ENCODE peak calls at places on chromosome 19, in five cellular contexts. Z is stomach, L is A549, F is ovary, K is sigmoid colon. O is an unnamed sample.

GRCh38 chr19:13398780-13399726 is 107.2 kb downstream of the CACNA1A start:
- DNase-seq in Z (no peak), L (peak; percentile 13), F (no peak), K (no peak), O (no peak)

GRCh38 chr19:6458695-6459355 is 767 bp downstream of the SLC25A23 start:
- DNase-seq in Z (peak; percentile 53), L (no peak), F (peak; percentile 13), K (no peak), O (peak; percentile 62)

GRCh38 chr19:3375221-3376088 is 9.1 kb downstream of the NFIC start:
- DNase-seq in Z (peak; percentile 82), L (no peak), F (peak; percentile 96), K (peak; percentile 96), O (peak; percentile 65)

GRCh38 chr19:35901854-35902661 is at the start of gene HCST:
- DNase-seq in Z (no peak), L (no peak), F (no peak), K (no peak), O (peak; percentile 30)

GRCh38 chr19:33281296-33281926 is 20.9 kb downstream of the CEBPA start:
- DNase-seq in Z (no peak), L (no peak), F (no peak), K (no peak), O (no peak)

GRCh38 chr19:16581145-16581970 is 9.1 kb upstream of the SLC35E1 start:
- DNase-seq in Z (no peak), L (no peak), F (no peak), K (no peak), O (no peak)

GRCh38 chr19:51327066-51327985 is 14.6 kb downstream of the VSIG10L start:
- DNase-seq in Z (peak; percentile 28), L (peak; percentile 88), F (no peak), K (no peak), O (peak; percentile 43)

GRCh38 chr19:5933391-5933998 is 19.4 kb downstream of the CAPS start:
- DNase-seq in Z (no peak), L (no peak), F (no peak), K (no peak), O (no peak)

GRCh38 chr19:16252459-16253205 is 54.9 kb downstream of the AP1M1 start:
- DNase-seq in Z (no peak), L (no peak), F (no peak), K (peak; percentile 78), O (peak; percentile 42)

GRCh38 chr19:53867225-53868090 is at the start of gene MYADM:
- DNase-seq in Z (peak; percentile 99), L (peak; percentile 99), F (peak; percentile 99), K (peak; percentile 100), O (peak; percentile 100)

GRCh38 chr19:56348289-56348877 is 33.7 kb upstream of the ZSCAN5A start:
- DNase-seq in Z (no peak), L (no peak), F (no peak), K (no peak), O (no peak)

GRCh38 chr19:2329528-2329927 is 1.0 kb downstream of the SPPL2B start:
- DNase-seq in Z (no peak), L (no peak), F (no peak), K (no peak), O (no peak)

GRCh38 chr19:27691991-27692390 is 1521.0 kb downstream of the UQCRFS1 start:
- DNase-seq in Z (no peak), L (no peak), F (no peak), K (no peak), O (no peak)

GRCh38 chr19:51793994-51794393 is 963 bp upstream of the FPR3 start:
- DNase-seq in Z (no peak), L (no peak), F (no peak), K (no peak), O (no peak)

GRCh38 chr19:16386619-16387240 is 62.1 kb downstream of the KLF2 start:
- DNase-seq in Z (peak; percentile 50), L (peak; percentile 35), F (no peak), K (peak; percentile 71), O (no peak)

GRCh38 chr19:18649371-18650047 is 12.7 kb downstream of the KLHL26 start:
- DNase-seq in Z (no peak), L (no peak), F (peak; percentile 65), K (peak; percentile 90), O (peak; percentile 51)

GRCh38 chr19:44741258-44741731 is 7.2 kb upstream of the BCL3 start:
- DNase-seq in Z (no peak), L (no peak), F (no peak), K (no peak), O (peak; percentile 28)

GRCh38 chr19:45051929-45052579 is 13.2 kb downstream of the CLASRP start:
- DNase-seq in Z (peak; percentile 85), L (no peak), F (no peak), K (no peak), O (peak; percentile 54)

GRCh38 chr19:38842439-38843174 is 7.2 kb downstream of the HNRNPL start:
- DNase-seq in Z (no peak), L (peak; percentile 12), F (no peak), K (no peak), O (peak; percentile 60)

GRCh38 chr19:45498411-45499195 is at the start of gene PPM1N:
- DNase-seq in Z (no peak), L (no peak), F (no peak), K (no peak), O (no peak)

GRCh38 chr19:1249990-1250298 is 1.6 kb downstream of the MIDN start:
- DNase-seq in Z (no peak), L (no peak), F (no peak), K (no peak), O (no peak)

GRCh38 chr19:1249298-1249989 is 1.1 kb downstream of the MIDN start:
- DNase-seq in Z (peak; percentile 98), L (no peak), F (peak; percentile 91), K (peak; percentile 98), O (peak; percentile 96)

GRCh38 chr19:1251503-1252220 is 3.3 kb downstream of the MIDN start:
- DNase-seq in Z (no peak), L (no peak), F (peak; percentile 66), K (peak; percentile 92), O (peak; percentile 52)

GRCh38 chr19:1251233-1251502 is 2.8 kb downstream of the MIDN start:
- DNase-seq in Z (peak; percentile 72), L (no peak), F (no peak), K (no peak), O (peak; percentile 82)

DNA sequence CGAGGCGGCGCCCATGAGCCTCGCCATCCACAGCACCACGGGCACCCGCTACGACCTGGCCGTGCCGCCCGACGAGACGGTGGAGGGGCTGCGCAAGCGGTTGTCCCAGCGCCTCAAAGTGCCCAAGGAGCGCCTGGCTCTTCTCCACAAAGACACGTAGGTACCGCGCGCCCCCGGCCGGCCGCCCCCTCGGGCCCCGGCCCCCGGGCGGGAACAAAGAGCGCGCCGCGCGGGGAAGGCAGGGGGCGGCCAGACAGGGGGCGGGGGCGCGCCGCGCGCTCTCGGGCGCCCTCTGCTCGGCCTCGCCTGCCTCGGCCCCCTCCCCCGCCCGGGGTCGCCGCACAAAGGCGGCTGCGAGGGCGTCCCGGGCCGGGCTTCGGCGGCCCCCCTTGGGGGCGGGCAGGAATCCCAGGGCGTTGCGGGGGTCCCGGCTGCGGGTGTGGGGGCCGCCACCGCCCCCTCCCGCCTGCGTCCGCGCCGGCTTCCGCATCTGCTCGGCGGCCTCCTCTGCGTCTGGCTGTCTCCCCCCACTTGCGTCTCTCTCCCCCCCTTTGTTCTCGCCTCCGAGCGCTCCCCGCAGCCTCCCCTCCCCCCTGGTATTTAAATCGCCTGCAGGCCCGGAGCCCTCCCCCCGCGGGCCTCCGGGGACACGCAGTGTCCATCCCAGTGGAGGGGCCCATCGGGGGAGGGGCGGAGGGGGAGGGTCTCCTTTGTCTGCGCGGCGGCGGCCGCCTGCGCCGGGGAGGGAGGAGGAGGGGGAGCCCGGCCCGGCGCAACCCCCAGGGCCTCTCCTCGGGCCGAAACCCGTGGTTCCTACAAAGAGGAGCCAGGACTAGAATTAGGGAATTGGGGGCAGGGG is 2.2 kb downstream of the MIDN start:
- DNase-seq in Z (no peak), L (no peak), F (peak; percentile 73), K (peak; percentile 93), O (peak; percentile 76)
- TF ChIP-seq CTCF in Z (no peak), L (peak; percentile 6), F (no peak), K (no peak), O (no peak)

DNA sequence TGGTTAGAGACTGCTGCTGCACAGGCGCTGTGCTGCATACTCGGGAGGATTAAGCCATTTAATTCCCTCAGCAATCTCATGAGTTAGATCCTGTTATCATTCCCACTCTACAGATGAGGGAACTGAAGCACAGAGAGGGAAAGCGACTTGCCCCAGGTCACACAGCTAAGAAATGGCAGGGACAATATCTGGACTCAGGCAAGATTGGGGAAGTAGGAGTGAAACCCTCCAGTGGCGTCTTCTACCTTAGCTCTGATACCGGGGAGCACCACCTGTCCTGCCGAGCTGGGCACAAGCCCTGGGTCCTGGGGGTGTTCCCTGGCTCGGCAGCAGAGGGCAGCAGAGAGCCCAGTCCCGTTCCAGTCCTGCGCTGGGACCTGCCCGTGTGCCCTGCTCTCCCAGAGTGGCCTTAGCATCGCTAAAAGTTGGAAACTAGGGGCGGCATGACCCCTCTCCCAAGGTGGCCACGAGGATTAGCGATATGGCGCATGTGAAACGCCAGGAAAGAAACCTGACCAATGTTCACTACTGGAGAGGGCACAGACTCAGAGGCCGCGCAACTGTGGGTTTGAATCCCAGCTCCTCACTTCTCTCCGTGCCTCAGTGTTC is 20.5 kb downstream of the CYTH2 start:
- DNase-seq in Z (peak; percentile 87), L (peak; percentile 95), F (no peak), K (peak; percentile 85), O (peak; percentile 91)
- TF ChIP-seq POLR2A in Z (no peak), L (no peak), F (no peak), K (no peak), O (no peak)

DNA sequence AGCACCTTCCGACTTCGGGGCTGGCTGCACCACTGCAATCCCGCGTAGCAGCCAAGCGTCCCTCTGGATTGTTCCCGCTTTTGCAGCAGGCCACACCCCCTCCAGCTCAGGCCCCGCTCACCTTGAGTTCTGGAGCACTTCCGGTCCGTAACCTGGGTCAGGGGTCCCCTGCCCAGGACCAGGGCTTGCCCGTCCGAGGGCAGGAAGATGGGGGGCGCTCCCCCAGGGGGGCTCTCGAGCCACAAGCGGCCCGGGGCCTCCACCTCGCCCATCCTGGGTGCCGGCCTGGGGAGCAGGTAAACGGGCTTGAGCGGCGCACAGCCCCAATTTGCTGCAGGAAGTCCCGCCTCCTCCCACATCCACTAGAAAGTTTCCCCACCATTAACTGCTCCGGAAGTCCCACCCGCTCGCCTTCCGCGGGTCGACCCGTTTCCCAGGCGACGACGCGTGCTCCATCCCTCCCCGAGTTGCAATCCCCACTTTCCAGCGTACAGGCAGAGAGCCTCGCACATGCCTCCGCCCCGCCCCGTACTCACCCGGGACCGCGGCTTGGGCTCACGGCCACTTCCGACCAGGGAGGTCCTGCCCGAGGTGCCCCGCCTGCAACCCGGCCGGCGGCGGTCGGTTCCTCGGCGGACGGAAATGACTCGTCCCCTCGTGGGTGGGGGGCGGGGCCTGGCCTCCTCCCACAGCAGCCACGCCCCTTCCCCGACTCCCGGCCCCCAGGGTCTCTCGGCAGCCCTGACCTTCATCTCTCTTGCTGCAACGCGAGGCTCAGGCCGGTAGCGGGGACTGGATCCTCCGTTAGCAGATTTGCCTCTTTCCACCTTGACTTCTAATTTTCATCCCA is at the start of gene PNKP:
- DNase-seq in Z (peak; percentile 89), L (peak; percentile 96), F (peak; percentile 92), K (peak; percentile 95), O (peak; percentile 92)
- TF ChIP-seq EP300 in Z (peak; percentile 3), L (peak; percentile 12), F (no peak), K (no peak), O (no peak)

DNA sequence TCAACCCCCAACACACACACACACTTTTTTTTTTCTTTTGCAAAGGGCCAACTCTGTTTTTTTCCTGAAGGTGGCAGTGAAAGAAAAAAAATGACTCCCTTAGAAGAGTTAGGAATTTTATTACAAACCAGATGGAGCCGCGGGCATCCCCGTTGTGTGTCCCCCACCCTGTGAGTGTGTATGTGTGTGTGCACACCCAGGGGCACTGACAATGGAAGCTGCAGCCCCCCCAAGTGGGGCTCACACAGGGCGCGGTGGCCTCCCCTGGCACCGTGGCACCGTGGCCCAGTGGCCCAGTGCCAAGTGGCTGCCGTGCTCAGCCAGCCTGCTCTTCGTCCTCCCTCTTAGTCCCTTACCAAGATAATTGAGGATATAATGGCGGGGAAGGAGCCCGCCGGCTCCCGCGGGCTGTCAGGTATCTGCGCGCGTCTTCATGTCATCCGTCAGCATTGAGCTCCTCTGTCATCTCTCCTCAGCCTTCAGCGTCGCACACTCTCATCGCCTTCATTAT is 314.1 kb downstream of the ZNF536 start:
- DNase-seq in Z (no peak), L (no peak), F (peak; percentile 24), K (peak; percentile 46), O (no peak)
- TF ChIP-seq CTCF in Z (no peak), L (peak; percentile 16), F (no peak), K (no peak), O (no peak)

O was measured in transverse colon.